ENCODE peak calls at places on chromosomes 7 and 10, in five cellular contexts. J is GM23338, G is spleen, O is HCT116, L is prostate gland. R is an unnamed sample.

GRCh38 chr7:117706191-117706590 is 167.1 kb downstream of the CTTNBP2 start:
- DNase-seq in O (no peak), G (no peak), J (no peak), L (no peak), R (no peak)

GRCh38 chr7:43756368-43757072 is 2.0 kb upstream of the BLVRA start:
- DNase-seq in L (no peak), G (no peak), J (no peak), O (no peak), R (no peak)

GRCh38 chr7:139035588-139036353 is at the start of gene ZC3HAV1L:
- DNase-seq in G (peak), L (peak), J (peak), O (peak), R (no peak)

GRCh38 chr7:157693071-157693520 is 356.3 kb downstream of the DNAJB6 start:
- DNase-seq in J (no peak), O (no peak), L (no peak), G (peak), R (no peak)

GRCh38 chr10:117541909-117542705 is 439 bp upstream of the EMX2 start:
- DNase-seq in J (peak), G (no peak), L (no peak), O (no peak), R (peak)

GRCh38 chr7:73718438-73718881 is 1.0 kb downstream of the STX1A start:
- DNase-seq in G (no peak), J (no peak), O (no peak), L (no peak), R (no peak)

GRCh38 chr7:123939784-123940183 is 14.7 kb downstream of the SPAM1 start:
- DNase-seq in J (no peak), G (no peak), L (no peak), O (no peak), R (no peak)

GRCh38 chr10:2508971-2509605 is 558.3 kb upstream of the PFKP start:
- DNase-seq in O (no peak), G (no peak), L (no peak), J (no peak), R (no peak)

GRCh38 chr7:100220833-100221718 is 1.3 kb downstream of the PVRIG start:
- DNase-seq in J (no peak), O (no peak), L (no peak), G (peak), R (no peak)

GRCh38 chr10:18185621-18186020 is 45.4 kb downstream of the CACNB2 start:
- DNase-seq in J (no peak), G (no peak), L (no peak), O (no peak), R (no peak)

GRCh38 chr7:83738436-83738835 is 89.5 kb upstream of the SEMA3E start:
- DNase-seq in L (no peak), O (no peak), J (no peak), G (no peak), R (no peak)

GRCh38 chr10:12679636-12680035 is 321.9 kb downstream of the CCDC3 start:
- DNase-seq in G (no peak), J (no peak), L (no peak), O (no peak), R (no peak)

GRCh38 chr10:27783660-27784059 is 38.0 kb upstream of the MKX start:
- DNase-seq in L (no peak), G (no peak), J (peak), O (peak), R (no peak)

GRCh38 chr7:40827217-40828085 is 692.6 kb downstream of the SUGCT start:
- DNase-seq in J (peak), G (no peak), L (no peak), O (no peak), R (no peak)

GRCh38 chr10:52771534-52772455 is 789 bp downstream of the MBL2 start:
- DNase-seq in J (no peak), G (no peak), L (no peak), O (no peak), R (no peak)

GRCh38 chr10:52740913-52741675 is 31.5 kb downstream of the MBL2 start:
- DNase-seq in L (no peak), G (no peak), O (peak), J (peak), R (no peak)

GRCh38 chr7:70694909-70695803 is 436.8 kb upstream of the GALNT17 start:
- DNase-seq in J (peak), O (no peak), G (no peak), L (peak), R (no peak)

GRCh38 chr7:22784346-22784745 is 38.3 kb downstream of the TOMM7 start:
- DNase-seq in G (no peak), J (no peak), L (no peak), O (no peak), R (no peak)

GRCh38 chr10:119270893-119271361 is 63.6 kb downstream of the GRK5 start:
- DNase-seq in L (no peak), J (no peak), O (peak), G (peak), R (no peak)

GRCh38 chr10:59830601-59831259 is 75.6 kb downstream of the CCDC6 start:
- DNase-seq in O (peak), G (no peak), L (peak), J (peak), R (no peak)

GRCh38 chr7:152307902-152308301 is 127.9 kb downstream of the KMT2C start:
- DNase-seq in J (no peak), G (no peak), L (no peak), O (no peak), R (no peak)

GRCh38 chr10:56633876-56634452 is 272.9 kb upstream of the ZWINT start:
- DNase-seq in G (no peak), L (no peak), O (no peak), J (no peak), R (no peak)

GRCh38 chr7:80957226-80957625 is 38.4 kb upstream of the SEMA3C start:
- DNase-seq in O (no peak), L (no peak), J (no peak), G (no peak), R (no peak)

GRCh38 chr7:87155788-87156187 is 3.5 kb downstream of the DMTF1 start:
- DNase-seq in L (no peak), O (no peak), G (no peak), J (no peak), R (no peak)

GRCh38 chr10:11105676-11106004 is 88.0 kb downstream of the CELF2 start:
- DNase-seq in O (no peak), G (no peak), L (no peak), J (no peak), R (no peak)

GRCh38 chr7:20647908-20648776 is 32.7 kb downstream of the ABCB5 start:
- DNase-seq in O (peak), G (no peak), J (peak), L (no peak), R (no peak)

GRCh38 chr10:133379152-133379800 is at the start of gene PAOX:
- DNase-seq in O (no peak), L (peak), J (peak), G (peak), R (no peak)

GRCh38 chr10:63722537-63722936 is 201.3 kb downstream of the REEP3 start:
- DNase-seq in O (no peak), L (peak), J (no peak), G (no peak), R (no peak)

GRCh38 chr10:94617389-94617944 is 66.1 kb upstream of the CYP2C18 start:
- DNase-seq in J (no peak), O (no peak), L (no peak), G (no peak), R (no peak)

GRCh38 chr7:69739182-69739581 is 140.9 kb downstream of the AUTS2 start:
- DNase-seq in L (no peak), G (no peak), J (no peak), O (no peak), R (no peak)

GRCh38 chr7:40331915-40332314 is 197.1 kb downstream of the SUGCT start:
- DNase-seq in L (no peak), O (no peak), J (no peak), G (no peak), R (no peak)

GRCh38 chr7:93574646-93575554 is at the start of gene CALCR:
- DNase-seq in G (no peak), L (no peak), O (no peak), J (peak), R (no peak)

GRCh38 chr7:84088669-84089278 is 105.8 kb downstream of the SEMA3A start:
- DNase-seq in G (no peak), J (no peak), O (no peak), L (no peak), R (no peak)

GRCh38 chr10:77636286-77636966 is 1.2 kb downstream of the KCNMA1 start:
- DNase-seq in L (no peak), G (no peak), O (no peak), J (peak), R (no peak)

GRCh38 chr7:140347218-140347617 is 51.1 kb downstream of the SLC37A3 start:
- DNase-seq in O (no peak), G (no peak), L (no peak), J (no peak), R (no peak)

GRCh38 chr10:128661404-128662197 is 535.4 kb upstream of the MKI67 start:
- DNase-seq in L (no peak), G (no peak), J (no peak), O (no peak), R (no peak)

GRCh38 chr7:11212816-11213215 is 239.1 kb downstream of the PHF14 start:
- DNase-seq in G (no peak), O (no peak), J (no peak), L (no peak), R (no peak)

GRCh38 chr10:34207350-34207749 is 607.7 kb downstream of the PARD3 start:
- DNase-seq in G (no peak), O (no peak), J (no peak), L (no peak), R (no peak)

GRCh38 chr7:123208793-123209192 is 9.0 kb upstream of the SLC13A1 start:
- DNase-seq in J (peak), L (no peak), G (no peak), O (peak), R (no peak)

GRCh38 chr7:114924066-114924712 is 2.3 kb downstream of the MDFIC start:
- DNase-seq in L (no peak), J (no peak), G (no peak), O (no peak), R (no peak)

DNA sequence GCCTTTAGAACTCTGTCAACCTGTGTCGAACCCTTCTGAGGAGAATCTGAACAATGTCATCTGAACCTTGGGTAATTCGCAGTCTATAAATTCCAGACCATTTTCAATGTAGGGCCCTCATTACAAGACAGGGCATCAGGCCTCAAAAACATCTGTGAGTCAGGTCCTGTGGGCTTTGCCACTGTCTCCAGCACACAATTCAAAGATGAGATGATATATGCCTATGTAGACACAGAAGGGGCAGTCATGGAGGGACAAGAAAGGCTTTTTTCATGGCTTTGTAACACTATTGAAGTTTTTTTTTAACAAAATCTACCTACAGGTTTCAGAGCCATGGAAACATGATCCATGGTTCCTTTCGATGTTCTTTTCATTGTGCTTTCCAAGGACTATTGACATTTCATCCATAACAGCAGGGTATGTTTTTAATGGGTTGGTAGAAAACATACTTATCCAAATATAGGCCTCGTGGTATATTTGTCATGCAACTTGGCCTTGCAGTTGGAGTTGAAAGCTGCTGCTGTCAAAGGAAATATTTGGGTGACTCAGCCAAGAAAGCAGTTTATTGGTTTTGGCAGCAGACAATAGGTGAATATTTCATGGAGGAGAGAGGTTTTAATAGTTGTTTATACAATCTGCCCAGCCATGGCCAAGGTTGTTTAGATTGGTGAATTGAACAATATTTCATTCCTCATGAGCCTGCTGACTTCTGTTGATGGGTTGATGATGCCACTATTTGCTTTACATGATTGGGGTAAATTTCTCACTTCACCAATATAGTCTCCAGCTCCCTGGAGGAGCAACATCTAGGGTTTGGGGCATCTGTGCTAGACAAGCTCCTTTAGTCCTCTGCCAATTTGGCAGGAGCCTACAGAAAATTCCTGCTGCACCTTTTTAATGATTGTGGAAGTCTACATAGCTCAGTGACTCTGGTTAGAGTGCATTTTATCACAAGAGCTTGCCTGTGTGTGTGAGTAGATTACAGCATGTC is 158.4 kb upstream of the TMEM72 start:
- DNase-seq in G (no peak), O (no peak), L (peak), J (no peak), R (no peak)
- TF ChIP-seq POLR2AphosphoS5 in G (no peak), O (no peak), L (peak), J (no peak), R (no peak)

GRCh38 chr7:104852386-104852785 is 161.6 kb upstream of the KMT2E start:
- DNase-seq in L (no peak), O (no peak), J (no peak), G (no peak), R (no peak)
- H3K27ac ChIP-seq in L (no peak), O (no peak), J (no peak), G (no peak), R (no peak)

GRCh38 chr10:70433581-70434280 is 7.8 kb downstream of the NODAL start:
- DNase-seq in J (no peak), L (no peak), O (no peak), G (no peak), R (no peak)

GRCh38 chr10:70432101-70432500 is 9.4 kb downstream of the NODAL start:
- DNase-seq in O (no peak), G (no peak), L (no peak), J (no peak), R (no peak)

GRCh38 chr10:70426835-70427234 is 14.6 kb downstream of the NODAL start:
- DNase-seq in J (peak), G (no peak), L (no peak), O (no peak), R (no peak)

GRCh38 chr10:70432561-70433263 is 8.8 kb downstream of the NODAL start:
- DNase-seq in G (no peak), L (no peak), O (no peak), J (no peak), R (no peak)

GRCh38 chr10:70430489-70431445 is 10.7 kb downstream of the NODAL start:
- DNase-seq in O (no peak), G (no peak), L (peak), J (peak), R (no peak)
- TF ChIP-seq POLR2AphosphoS5 in O (no peak), G (no peak), L (peak), J (no peak), R (no peak)

DNA sequence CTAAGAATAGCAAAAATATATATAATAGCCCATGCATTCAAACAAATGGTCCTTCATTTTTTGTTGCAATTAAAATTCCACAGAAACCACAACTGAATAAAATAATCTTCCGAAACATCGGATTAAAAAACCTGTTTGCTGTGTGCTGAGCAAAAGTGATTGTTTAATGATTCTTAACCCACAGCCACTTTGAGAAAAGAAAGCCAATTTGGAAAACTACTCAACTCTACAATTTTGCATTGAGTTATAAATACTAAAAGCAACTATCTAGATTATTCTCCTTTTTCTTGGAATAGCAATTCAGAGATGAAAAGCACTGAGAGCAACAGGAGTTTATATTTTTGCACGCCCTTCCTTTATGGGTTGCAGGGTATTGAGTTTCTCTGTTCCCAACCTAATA is 8.0 kb downstream of the ADRB1 start:
- DNase-seq in J (no peak), G (no peak), O (no peak), L (no peak), R (no peak)
- H3K27ac ChIP-seq in J (no peak), G (no peak), O (no peak), L (no peak), R (no peak)

GRCh38 chr7:47808321-47808720 is 139.9 kb downstream of the PKD1L1 start:
- DNase-seq in L (no peak), G (no peak), O (no peak), J (no peak), R (peak)

GRCh38 chr7:47807126-47807525 is 141.1 kb downstream of the PKD1L1 start:
- DNase-seq in O (no peak), J (no peak), G (no peak), L (no peak), R (no peak)

GRCh38 chr7:47804767-47805545 is 143.3 kb downstream of the PKD1L1 start:
- DNase-seq in O (no peak), J (no peak), G (no peak), L (no peak), R (no peak)

GRCh38 chr7:47807756-47808155 is 140.5 kb downstream of the PKD1L1 start:
- DNase-seq in G (no peak), J (peak), O (no peak), L (no peak), R (no peak)

GRCh38 chr7:47806701-47807103 is 141.6 kb downstream of the PKD1L1 start:
- DNase-seq in O (no peak), L (no peak), G (no peak), J (no peak), R (no peak)
- TF ChIP-seq POLR2AphosphoS5 in O (no peak), L (no peak), G (no peak), J (no peak), R (no peak)

GRCh38 chr10:124009616-124010015 is 83.8 kb downstream of the CHST15 start:
- DNase-seq in O (no peak), L (no peak), G (peak), J (no peak), R (no peak)

GRCh38 chr10:124012066-124012465 is 81.3 kb downstream of the CHST15 start:
- DNase-seq in J (no peak), O (no peak), L (no peak), G (peak), R (no peak)

GRCh38 chr10:124011464-124011863 is 81.9 kb downstream of the CHST15 start:
- DNase-seq in L (no peak), G (peak), O (no peak), J (no peak), R (no peak)

GRCh38 chr10:124010024-124010423 is 83.4 kb downstream of the CHST15 start:
- DNase-seq in G (peak), J (no peak), L (no peak), O (no peak), R (no peak)

DNA sequence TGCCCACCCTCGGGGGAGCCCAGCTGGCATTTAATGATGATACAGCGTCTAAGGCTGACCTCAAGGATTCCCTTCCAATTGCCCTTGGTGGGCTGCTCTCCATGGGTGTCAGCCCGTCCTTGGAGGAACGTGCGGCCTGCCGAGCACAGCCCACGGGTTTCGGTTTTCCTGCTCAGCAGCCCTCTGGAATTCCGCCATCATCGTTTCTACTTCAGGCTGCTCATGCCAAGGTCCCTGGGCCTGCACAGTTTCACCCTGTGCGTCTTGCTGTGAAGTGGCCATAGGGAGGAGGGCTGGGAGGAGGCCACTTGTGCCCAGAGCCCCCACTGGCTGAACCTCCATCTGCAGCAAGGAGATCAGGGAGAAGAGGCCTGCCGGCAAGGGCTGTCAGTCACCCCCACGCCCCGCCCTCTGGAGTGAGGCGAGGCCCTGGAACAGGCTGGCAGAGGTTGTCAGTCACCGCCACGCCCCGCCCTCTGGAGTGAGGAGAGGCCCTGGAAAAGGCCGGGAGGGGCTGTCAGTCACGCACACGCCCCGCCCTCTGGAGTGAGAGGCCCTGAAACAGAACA is 82.8 kb downstream of the CHST15 start:
- DNase-seq in J (peak), O (peak), G (peak), L (no peak), R (no peak)
- H3K27ac ChIP-seq in J (no peak), O (no peak), G (peak), L (no peak), R (no peak)

DNA sequence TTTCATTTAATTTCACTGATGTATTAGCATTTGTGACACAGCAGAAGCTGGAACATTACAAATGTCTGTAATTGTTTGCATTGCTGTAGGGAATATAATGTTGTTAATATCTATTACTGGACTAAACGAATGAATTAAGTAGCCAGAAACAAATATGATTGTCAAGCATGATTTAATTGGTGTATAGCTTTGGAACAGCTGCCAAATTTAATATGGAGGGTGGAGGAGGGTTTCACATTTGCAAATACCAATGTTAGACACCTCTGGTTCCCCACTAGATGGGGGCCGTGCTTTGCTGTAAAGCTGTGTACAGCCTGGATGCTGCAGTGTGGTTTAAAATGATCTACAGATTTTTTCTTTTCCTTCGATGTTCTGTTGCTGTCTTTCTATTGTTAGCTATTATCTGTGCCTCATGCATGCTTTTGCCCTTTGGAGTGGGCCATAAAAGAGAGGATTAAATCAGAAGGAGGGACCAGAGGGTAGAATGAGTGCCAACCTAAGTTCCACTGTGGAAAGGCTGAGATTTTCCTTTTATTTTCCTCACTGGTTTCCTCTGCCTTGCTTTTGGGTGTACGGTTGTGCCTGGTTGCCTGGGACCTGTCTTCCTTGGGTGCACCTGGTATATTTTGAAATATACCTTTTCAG is 23.1 kb downstream of the DNAJB9 start:
- DNase-seq in J (no peak), G (no peak), O (no peak), L (peak), R (no peak)
- TF ChIP-seq POLR2AphosphoS5 in J (no peak), G (no peak), O (no peak), L (peak), R (no peak)

R was measured in suprapubic skin.